ENCODE peak calls at places on chromosomes 6 and 20, in eight cellular contexts. One of them, this sample, is unnamed.

GRCh38 chr6:51526922-51527321 is 560.5 kb downstream of the PKHD1 start:
- DNase-seq in ovary: no peak
- DNase-seq in GM23338: no peak
- DNase-seq in tibial artery: no peak
- DNase-seq in pancreas: no peak
- DNase-seq in OCI-LY7: no peak
- DNase-seq in mammary epithelial cell: no peak
- DNase-seq in lung: no peak
- DNase-seq in this sample: no peak

GRCh38 chr6:34235605-34236422 is 859 bp upstream of the HMGA1 start:
- DNase-seq in ovary: peak; percentile 52
- DNase-seq in GM23338: peak; percentile 95
- DNase-seq in tibial artery: peak; percentile 41
- DNase-seq in pancreas: peak; percentile 67
- DNase-seq in OCI-LY7: peak; percentile 73
- DNase-seq in mammary epithelial cell: no peak
- DNase-seq in lung: peak; percentile 67
- DNase-seq in this sample: peak; percentile 89

GRCh38 chr20:51208162-51208561 is 185.3 kb upstream of the KCNG1 start:
- DNase-seq in ovary: no peak
- DNase-seq in GM23338: no peak
- DNase-seq in tibial artery: no peak
- DNase-seq in pancreas: no peak
- DNase-seq in OCI-LY7: no peak
- DNase-seq in mammary epithelial cell: no peak
- DNase-seq in lung: no peak
- DNase-seq in this sample: no peak

GRCh38 chr6:134722996-134723871 is 226.7 kb downstream of the ALDH8A1 start:
- DNase-seq in ovary: no peak
- DNase-seq in GM23338: no peak
- DNase-seq in tibial artery: no peak
- DNase-seq in pancreas: no peak
- DNase-seq in OCI-LY7: no peak
- DNase-seq in mammary epithelial cell: no peak
- DNase-seq in lung: no peak
- DNase-seq in this sample: no peak

GRCh38 chr20:17281478-17281877 is 54.6 kb downstream of the PCSK2 start:
- DNase-seq in ovary: no peak
- DNase-seq in GM23338: peak; percentile 89
- DNase-seq in tibial artery: no peak
- DNase-seq in pancreas: no peak
- DNase-seq in OCI-LY7: peak; percentile 34
- DNase-seq in mammary epithelial cell: peak; percentile 18
- DNase-seq in lung: peak; percentile 46
- DNase-seq in this sample: peak; percentile 9

GRCh38 chr6:146892613-146893401 is 294.0 kb downstream of the ADGB start:
- DNase-seq in ovary: no peak
- DNase-seq in GM23338: no peak
- DNase-seq in tibial artery: no peak
- DNase-seq in pancreas: no peak
- DNase-seq in OCI-LY7: no peak
- DNase-seq in mammary epithelial cell: peak; percentile 34
- DNase-seq in lung: no peak
- DNase-seq in this sample: no peak

GRCh38 chr20:3082306-3082951 is 2.1 kb downstream of the AVP start:
- DNase-seq in ovary: no peak
- DNase-seq in GM23338: peak; percentile 40
- DNase-seq in tibial artery: no peak
- DNase-seq in pancreas: peak; percentile 68
- DNase-seq in OCI-LY7: no peak
- DNase-seq in mammary epithelial cell: no peak
- DNase-seq in lung: no peak
- DNase-seq in this sample: no peak

GRCh38 chr6:87925373-87926060 is 122.1 kb upstream of the SPACA1 start:
- DNase-seq in ovary: no peak
- DNase-seq in GM23338: no peak
- DNase-seq in tibial artery: no peak
- DNase-seq in pancreas: no peak
- DNase-seq in OCI-LY7: peak; percentile 81
- DNase-seq in mammary epithelial cell: no peak
- DNase-seq in lung: no peak
- DNase-seq in this sample: no peak

GRCh38 chr20:47272893-47273590 is 83.5 kb downstream of the ZMYND8 start:
- DNase-seq in ovary: no peak
- DNase-seq in GM23338: peak; percentile 85
- DNase-seq in tibial artery: peak; percentile 36
- DNase-seq in pancreas: no peak
- DNase-seq in OCI-LY7: peak; percentile 75
- DNase-seq in mammary epithelial cell: peak; percentile 60
- DNase-seq in lung: peak; percentile 48
- DNase-seq in this sample: peak; percentile 78

GRCh38 chr6:169372616-169373015 is 119.0 kb upstream of the THBS2 start:
- DNase-seq in ovary: no peak
- DNase-seq in GM23338: no peak
- DNase-seq in tibial artery: no peak
- DNase-seq in pancreas: no peak
- DNase-seq in OCI-LY7: no peak
- DNase-seq in mammary epithelial cell: no peak
- DNase-seq in lung: no peak
- DNase-seq in this sample: no peak

GRCh38 chr6:168367285-168367720 is 47.7 kb upstream of the DACT2 start:
- DNase-seq in ovary: no peak
- DNase-seq in GM23338: no peak
- DNase-seq in tibial artery: no peak
- DNase-seq in pancreas: peak; percentile 42
- DNase-seq in OCI-LY7: no peak
- DNase-seq in mammary epithelial cell: no peak
- DNase-seq in lung: no peak
- DNase-seq in this sample: no peak

GRCh38 chr6:108685970-108686369 is 125.3 kb downstream of the FOXO3 start:
- DNase-seq in ovary: no peak
- DNase-seq in GM23338: no peak
- DNase-seq in tibial artery: no peak
- DNase-seq in pancreas: no peak
- DNase-seq in OCI-LY7: no peak
- DNase-seq in mammary epithelial cell: no peak
- DNase-seq in lung: no peak
- DNase-seq in this sample: no peak

GRCh38 chr20:2379511-2380229 is 1.0 kb upstream of the TGM6 start:
- DNase-seq in ovary: no peak
- DNase-seq in GM23338: peak; percentile 67
- DNase-seq in tibial artery: no peak
- DNase-seq in pancreas: no peak
- DNase-seq in OCI-LY7: peak; percentile 2
- DNase-seq in mammary epithelial cell: no peak
- DNase-seq in lung: no peak
- DNase-seq in this sample: no peak

GRCh38 chr6:154341876-154342275 is 14.7 kb downstream of the IPCEF1 start:
- DNase-seq in ovary: no peak
- DNase-seq in GM23338: no peak
- DNase-seq in tibial artery: no peak
- DNase-seq in pancreas: no peak
- DNase-seq in OCI-LY7: no peak
- DNase-seq in mammary epithelial cell: peak; percentile 38
- DNase-seq in lung: no peak
- DNase-seq in this sample: peak; percentile 38

GRCh38 chr6:69601132-69601531 is 195.7 kb downstream of the LMBRD1 start:
- DNase-seq in ovary: no peak
- DNase-seq in GM23338: no peak
- DNase-seq in tibial artery: no peak
- DNase-seq in pancreas: no peak
- DNase-seq in OCI-LY7: no peak
- DNase-seq in mammary epithelial cell: no peak
- DNase-seq in lung: no peak
- DNase-seq in this sample: no peak

GRCh38 chr6:89970072-89970471 is 75.8 kb downstream of the GJA10 start:
- DNase-seq in ovary: no peak
- DNase-seq in GM23338: no peak
- DNase-seq in tibial artery: no peak
- DNase-seq in pancreas: no peak
- DNase-seq in OCI-LY7: no peak
- DNase-seq in mammary epithelial cell: no peak
- DNase-seq in lung: no peak
- DNase-seq in this sample: no peak

GRCh38 chr6:29685718-29686326 is 4.9 kb upstream of the ZFP57 start:
- DNase-seq in ovary: no peak
- DNase-seq in GM23338: peak; percentile 85
- DNase-seq in tibial artery: no peak
- DNase-seq in pancreas: no peak
- DNase-seq in OCI-LY7: no peak
- DNase-seq in mammary epithelial cell: no peak
- DNase-seq in lung: no peak
- DNase-seq in this sample: peak; percentile 20

GRCh38 chr6:126753616-126754015 is 364.9 kb upstream of the RSPO3 start:
- DNase-seq in ovary: no peak
- DNase-seq in GM23338: no peak
- DNase-seq in tibial artery: no peak
- DNase-seq in pancreas: no peak
- DNase-seq in OCI-LY7: no peak
- DNase-seq in mammary epithelial cell: no peak
- DNase-seq in lung: no peak
- DNase-seq in this sample: no peak

GRCh38 chr6:1346556-1347186 is 34.8 kb downstream of the FOXQ1 start:
- DNase-seq in ovary: no peak
- DNase-seq in GM23338: no peak
- DNase-seq in tibial artery: no peak
- DNase-seq in pancreas: no peak
- DNase-seq in OCI-LY7: no peak
- DNase-seq in mammary epithelial cell: no peak
- DNase-seq in lung: no peak
- DNase-seq in this sample: peak; percentile 35

GRCh38 chr20:57473246-57474042 is 51.5 kb downstream of the CTCFL start:
- DNase-seq in ovary: peak; percentile 13
- DNase-seq in GM23338: peak; percentile 36
- DNase-seq in tibial artery: peak; percentile 23
- DNase-seq in pancreas: no peak
- DNase-seq in OCI-LY7: peak; percentile 93
- DNase-seq in mammary epithelial cell: no peak
- DNase-seq in lung: peak; percentile 47
- DNase-seq in this sample: peak; percentile 7

GRCh38 chr6:16836186-16836981 is 75.1 kb upstream of the ATXN1 start:
- DNase-seq in ovary: no peak
- DNase-seq in GM23338: no peak
- DNase-seq in tibial artery: no peak
- DNase-seq in pancreas: no peak
- DNase-seq in OCI-LY7: no peak
- DNase-seq in mammary epithelial cell: no peak
- DNase-seq in lung: no peak
- DNase-seq in this sample: no peak

GRCh38 chr6:131199568-131200272 is 64.5 kb downstream of the AKAP7 start:
- DNase-seq in ovary: no peak
- DNase-seq in GM23338: peak; percentile 93
- DNase-seq in tibial artery: no peak
- DNase-seq in pancreas: no peak
- DNase-seq in OCI-LY7: peak; percentile 95
- DNase-seq in mammary epithelial cell: peak; percentile 55
- DNase-seq in lung: no peak
- DNase-seq in this sample: peak; percentile 29

DNA sequence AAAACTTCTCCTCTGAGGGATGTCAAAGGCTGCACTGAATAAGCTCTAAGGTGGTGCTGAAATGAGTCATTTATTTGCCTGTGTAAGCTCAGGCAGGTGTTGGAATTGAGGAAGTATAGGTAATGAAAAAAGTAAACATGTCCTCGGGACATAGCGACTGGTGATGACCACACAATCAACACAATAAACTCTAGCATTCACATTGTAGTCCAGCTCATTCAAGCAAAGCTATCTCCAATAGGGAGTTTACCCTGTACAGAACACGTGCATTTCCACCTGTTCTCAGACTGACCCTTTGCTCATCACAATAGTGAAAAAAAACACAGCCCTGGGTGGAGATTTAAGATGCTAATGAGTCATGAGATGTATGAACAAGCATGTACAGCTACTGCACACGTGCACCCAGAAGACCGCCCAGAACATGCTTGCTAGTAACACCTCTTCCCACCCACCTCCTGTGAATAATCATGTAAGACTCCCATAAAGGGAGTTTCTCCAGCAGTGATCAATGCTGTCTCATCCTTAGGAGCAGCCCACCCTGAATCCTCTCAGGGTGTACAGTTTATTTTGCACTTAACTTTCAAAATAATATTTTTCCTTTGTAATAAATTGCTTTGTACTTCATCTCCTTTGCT is 33.0 kb upstream of the POU5F1 start:
- DNase-seq in ovary: no peak
- DNase-seq in GM23338: no peak
- DNase-seq in tibial artery: no peak
- DNase-seq in pancreas: no peak
- DNase-seq in OCI-LY7: peak; percentile 74
- DNase-seq in mammary epithelial cell: peak; percentile 85
- DNase-seq in lung: no peak
- DNase-seq in this sample: peak; percentile 98
- H3K4me3 ChIP-seq in ovary: peak overlapping the region; percentile 40
- H3K4me3 ChIP-seq in GM23338: peak overlapping the region; percentile 18
- H3K4me3 ChIP-seq in tibial artery: peak overlapping the region; percentile 43
- H3K4me3 ChIP-seq in pancreas: peak overlapping the region; percentile 35
- H3K4me3 ChIP-seq in OCI-LY7: peak overlapping the region; percentile 69
- H3K4me3 ChIP-seq in mammary epithelial cell: peak overlapping the region; percentile 45
- H3K4me3 ChIP-seq in lung: no peak overlapping the region
- H3K4me3 ChIP-seq in this sample: peak overlapping the region; percentile 32

GRCh38 chr6:132830236-132830799 is 15.9 kb downstream of the RPS12 start:
- DNase-seq in ovary: no peak
- DNase-seq in GM23338: peak; percentile 72
- DNase-seq in tibial artery: no peak
- DNase-seq in pancreas: no peak
- DNase-seq in OCI-LY7: peak; percentile 25
- DNase-seq in mammary epithelial cell: no peak
- DNase-seq in lung: no peak
- DNase-seq in this sample: peak; percentile 41
- TF ChIP-seq CTCF in ovary: no peak
- TF ChIP-seq CTCF in GM23338: peak; percentile 80
- TF ChIP-seq CTCF in tibial artery: peak; percentile 40
- TF ChIP-seq CTCF in pancreas: no peak
- TF ChIP-seq CTCF in OCI-LY7: peak; percentile 75
- TF ChIP-seq CTCF in mammary epithelial cell: peak; percentile 38
- TF ChIP-seq CTCF in lung: no peak
- TF ChIP-seq CTCF in this sample: peak; percentile 44

DNA sequence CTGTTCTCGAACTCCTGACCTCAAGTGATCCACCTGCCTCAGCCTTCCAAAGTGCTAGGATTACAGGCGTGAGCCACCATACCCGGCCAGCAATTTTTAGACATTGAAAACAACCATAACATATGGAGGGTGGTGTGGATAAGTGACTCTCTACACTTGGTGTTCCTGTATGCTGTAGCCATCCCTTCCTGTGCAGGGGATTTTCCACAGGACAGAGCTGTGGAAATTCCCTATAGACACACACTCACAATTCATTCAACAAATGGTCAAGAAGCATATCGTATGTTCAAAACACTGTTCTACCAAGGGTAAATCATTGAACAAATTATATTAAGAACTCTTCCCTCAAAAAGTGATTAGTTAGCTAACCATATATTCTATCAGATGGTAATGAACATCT is 6.3 kb downstream of the BTN2A1 start:
- DNase-seq in ovary: no peak
- DNase-seq in GM23338: no peak
- DNase-seq in tibial artery: no peak
- DNase-seq in pancreas: no peak
- DNase-seq in OCI-LY7: no peak
- DNase-seq in mammary epithelial cell: no peak
- DNase-seq in lung: no peak
- DNase-seq in this sample: no peak
- H3K36me3 ChIP-seq in ovary: no peaks in the 10 kb centered on the region
- H3K36me3 ChIP-seq in GM23338: peaks cover 20% of the 10 kb centered on the region
- H3K36me3 ChIP-seq in tibial artery: peaks cover 80% of the 10 kb centered on the region
- H3K36me3 ChIP-seq in pancreas: peaks cover 30% of the 10 kb centered on the region
- H3K36me3 ChIP-seq in OCI-LY7: peaks cover 97% of the 10 kb centered on the region
- H3K36me3 ChIP-seq in mammary epithelial cell: peaks cover 19% of the 10 kb centered on the region
- H3K36me3 ChIP-seq in lung: peaks cover 55% of the 10 kb centered on the region
- H3K36me3 ChIP-seq in this sample: peaks cover 32% of the 10 kb centered on the region

GRCh38 chr6:145142958-145143357 is 592.4 kb downstream of the EPM2A start:
- DNase-seq in ovary: no peak
- DNase-seq in GM23338: no peak
- DNase-seq in tibial artery: no peak
- DNase-seq in pancreas: no peak
- DNase-seq in OCI-LY7: no peak
- DNase-seq in mammary epithelial cell: no peak
- DNase-seq in lung: no peak
- DNase-seq in this sample: no peak
- H3K4me3 ChIP-seq in ovary: no peak overlapping the region
- H3K4me3 ChIP-seq in GM23338: no peak overlapping the region
- H3K4me3 ChIP-seq in tibial artery: no peak overlapping the region
- H3K4me3 ChIP-seq in pancreas: no peak overlapping the region
- H3K4me3 ChIP-seq in OCI-LY7: no peak overlapping the region
- H3K4me3 ChIP-seq in mammary epithelial cell: no peak overlapping the region
- H3K4me3 ChIP-seq in lung: no peak overlapping the region
- H3K4me3 ChIP-seq in this sample: no peak overlapping the region

This sample was measured in bronchial epithelial cell.